ENCODE peak calls at places on chromosomes 7 and 10, in six cellular contexts. G, X, I, M, J and K are unnamed samples. For H3K4me1 and H3K27me3, the result is how much of the 10 kb centered on the place peaks cover.

GRCh38 chr7:111958889-111959288 is 247.3 kb downstream of the DOCK4 start:
- DNase-seq in I (no peak), J (peak), M (no peak), X (no peak), G (no peak), K (no peak)

GRCh38 chr7:106895246-106895864 is 30.3 kb downstream of the PIK3CG start:
- DNase-seq in M (no peak), X (no peak), J (no peak), G (no peak), I (no peak), K (no peak)

GRCh38 chr10:48452879-48453412 is 146.5 kb downstream of the MAPK8 start:
- DNase-seq in I (no peak), G (no peak), M (no peak), X (no peak), J (no peak), K (no peak)

GRCh38 chr10:54880943-54881342 is 79.9 kb upstream of the PCDH15 start:
- DNase-seq in G (peak), X (no peak), J (no peak), M (no peak), I (no peak), K (no peak)

GRCh38 chr10:103545366-103545765 is 51.9 kb downstream of the NEURL1 start:
- DNase-seq in I (no peak), X (no peak), J (no peak), M (peak), G (no peak), K (no peak)

GRCh38 chr7:116592445-116592844 is 67.6 kb downstream of the CAV1 start:
- DNase-seq in J (no peak), X (peak), I (no peak), G (no peak), M (no peak), K (no peak)

GRCh38 chr7:69599879-69600764 is 1.8 kb downstream of the AUTS2 start:
- DNase-seq in X (peak), I (peak), J (peak), G (peak), M (no peak), K (no peak)

GRCh38 chr7:7688956-7689355 is 29.5 kb downstream of the RPA3 start:
- DNase-seq in J (no peak), G (no peak), I (no peak), X (no peak), M (no peak), K (no peak)

GRCh38 chr10:114767101-114767588 is 54.4 kb upstream of the FHIP2A start:
- DNase-seq in G (no peak), J (no peak), X (no peak), M (no peak), I (peak), K (no peak)

GRCh38 chr10:103678104-103678526 is 177.3 kb downstream of the SH3PXD2A start:
- DNase-seq in I (peak), M (no peak), J (no peak), X (peak), G (no peak), K (no peak)

GRCh38 chr10:54133201-54133600 is 667.8 kb downstream of the PCDH15 start:
- DNase-seq in M (no peak), G (no peak), X (no peak), J (peak), I (no peak), K (no peak)

GRCh38 chr10:23779287-23779686 is 340.4 kb downstream of the OTUD1 start:
- DNase-seq in G (no peak), I (no peak), J (no peak), X (no peak), M (no peak), K (no peak)

GRCh38 chr7:156307193-156307592 is 333.4 kb upstream of the RNF32 start:
- DNase-seq in G (no peak), I (no peak), M (no peak), X (no peak), J (no peak), K (no peak)

GRCh38 chr10:106493166-106493565 is 671.3 kb downstream of the SORCS1 start:
- DNase-seq in X (no peak), J (no peak), I (no peak), M (peak), G (no peak), K (no peak)

GRCh38 chr7:88664630-88665233 is 94.8 kb upstream of the ZNF804B start:
- DNase-seq in X (no peak), M (no peak), I (peak), J (no peak), G (no peak), K (no peak)

GRCh38 chr7:151143261-151144015 is 24.1 kb downstream of the GBX1 start:
- DNase-seq in M (no peak), I (no peak), X (no peak), G (no peak), J (no peak), K (no peak)

GRCh38 chr7:4610768-4611467 is 71.2 kb upstream of the FOXK1 start:
- DNase-seq in I (peak), X (peak), M (peak), G (peak), J (peak), K (no peak)

GRCh38 chr10:81002382-81002781 is 464.7 kb downstream of the SH2D4B start:
- DNase-seq in G (no peak), I (no peak), J (no peak), M (no peak), X (no peak), K (no peak)

DNA sequence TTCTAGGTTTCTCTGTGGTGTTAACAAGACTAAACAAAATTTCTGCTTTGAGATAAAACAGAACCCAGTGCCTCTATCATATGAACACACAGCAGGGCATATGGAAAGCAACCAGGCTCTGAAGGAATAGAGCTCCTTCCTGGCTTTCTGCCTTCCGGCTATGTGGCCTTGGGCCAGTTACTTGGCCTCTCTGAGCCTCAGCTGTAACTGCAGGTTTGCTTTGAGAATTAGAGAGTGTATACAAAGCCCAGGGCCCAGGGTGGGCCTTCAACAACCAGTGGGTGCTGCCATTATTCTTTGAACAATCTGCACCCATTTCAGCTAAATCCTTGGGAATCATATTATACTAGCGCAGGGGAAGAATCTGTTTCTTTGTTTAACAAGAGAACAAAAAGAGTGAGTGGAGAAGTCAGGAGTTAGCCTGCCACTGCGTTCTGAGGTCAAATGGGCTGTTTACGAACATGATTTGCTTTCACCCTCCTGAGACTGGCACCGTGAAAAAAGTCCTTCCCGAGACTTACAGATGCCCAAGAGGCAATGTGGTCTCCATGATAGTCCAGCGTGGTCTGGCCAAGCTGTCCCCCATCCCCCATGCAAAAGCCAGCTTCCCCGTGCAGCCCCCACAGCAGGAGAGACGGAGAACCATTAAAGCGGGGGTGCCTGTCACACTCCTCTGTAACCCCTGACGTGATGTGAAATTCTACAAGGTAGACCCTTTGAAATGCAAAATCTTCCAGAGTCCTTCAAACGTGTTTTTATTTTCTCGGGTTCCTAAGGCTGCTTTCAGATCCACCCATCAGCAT is 4.9 kb downstream of the FAM53B start:
- DNase-seq in X (no peak), J (no peak), G (no peak), M (no peak), I (no peak), K (no peak)
- H3K4me1 ChIP-seq in X (half or more), J (under half), G (under half), M (under half), I (under half), K (half or more)

GRCh38 chr10:129958686-129959543 is 5.2 kb downstream of the EBF3 start:
- DNase-seq in G (peak), X (no peak), I (no peak), M (no peak), J (peak), K (no peak)
- H3K27me3 ChIP-seq in G (under half), X (under half), I (half or more), M (under half), J (half or more), K (under half)

GRCh38 chr10:132265878-132266496 is 41.8 kb downstream of the STK32C start:
- DNase-seq in J (no peak), G (no peak), M (no peak), X (no peak), I (peak), K (no peak)

GRCh38 chr10:132266594-132267161 is 41.1 kb downstream of the STK32C start:
- DNase-seq in M (no peak), I (peak), G (no peak), X (no peak), J (no peak), K (no peak)

GRCh38 chr10:132264306-132264950 is 43.3 kb downstream of the STK32C start:
- DNase-seq in G (no peak), X (no peak), I (no peak), M (no peak), J (no peak), K (no peak)

GRCh38 chr10:132263866-132264265 is 43.9 kb downstream of the STK32C start:
- DNase-seq in J (no peak), M (no peak), I (no peak), X (no peak), G (no peak), K (no peak)

DNA sequence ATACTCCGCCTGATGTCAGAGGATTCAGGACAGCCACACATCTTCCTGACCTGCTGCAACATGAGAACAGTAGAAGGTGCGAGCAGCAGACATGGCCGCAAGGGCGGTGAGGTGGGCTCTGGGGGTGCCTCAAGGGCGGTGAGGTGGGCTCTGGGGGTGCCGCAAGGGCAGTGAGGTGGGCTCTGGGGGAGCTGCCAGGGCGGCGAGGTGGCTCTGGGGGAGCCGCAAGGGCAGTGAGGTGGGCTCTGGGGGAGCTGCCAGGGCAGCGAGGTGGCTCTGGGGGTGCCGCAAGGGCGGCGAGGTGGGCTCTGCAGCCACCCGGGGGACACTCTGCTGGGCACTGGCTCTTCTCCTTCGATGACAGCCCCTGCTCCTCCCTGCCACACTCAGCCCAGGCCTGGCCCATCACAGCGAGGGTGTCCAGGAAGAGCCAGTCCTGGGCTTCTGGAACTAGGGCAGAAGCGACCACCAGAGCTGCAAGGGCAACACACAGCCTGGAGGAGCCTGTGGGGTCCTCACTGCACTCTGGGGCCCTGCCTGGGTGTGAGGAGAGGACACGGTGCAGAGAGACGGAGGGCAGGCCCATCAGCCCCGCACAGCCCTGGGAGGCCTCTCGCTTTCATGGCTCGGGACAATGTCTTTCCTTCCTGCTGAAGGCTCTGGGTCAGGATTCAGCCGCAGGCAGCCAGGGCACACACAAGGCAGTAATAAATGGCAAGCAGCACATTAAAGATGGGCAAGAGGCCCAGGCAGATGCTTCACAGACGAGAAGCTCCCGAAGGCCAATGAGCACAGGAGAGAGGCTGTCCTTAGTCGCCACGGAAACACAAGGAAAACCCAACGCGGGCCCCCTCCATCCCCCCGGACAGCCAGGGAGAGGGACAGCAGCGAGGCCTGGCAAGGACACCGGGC is 42.5 kb downstream of the STK32C start:
- DNase-seq in M (no peak), I (peak), G (no peak), X (no peak), J (no peak), K (no peak)
- H3K4me3 ChIP-seq in M (no peak), I (no peak), G (no peak), X (no peak), J (no peak), K (no peak)

GRCh38 chr7:5633161-5634106 is 148.0 kb downstream of the RNF216 start:
- DNase-seq in I (no peak), M (no peak), X (peak), J (no peak), G (no peak), K (no peak)

GRCh38 chr7:5631752-5632151 is 149.7 kb downstream of the RNF216 start:
- DNase-seq in X (peak), I (no peak), G (no peak), M (no peak), J (no peak), K (no peak)

GRCh38 chr7:5635461-5636445 is 145.7 kb downstream of the RNF216 start:
- DNase-seq in G (no peak), X (peak), M (no peak), I (peak), J (no peak), K (no peak)

GRCh38 chr7:5636446-5636835 is 145.0 kb downstream of the RNF216 start:
- DNase-seq in I (peak), J (no peak), X (no peak), G (no peak), M (no peak), K (no peak)

DNA sequence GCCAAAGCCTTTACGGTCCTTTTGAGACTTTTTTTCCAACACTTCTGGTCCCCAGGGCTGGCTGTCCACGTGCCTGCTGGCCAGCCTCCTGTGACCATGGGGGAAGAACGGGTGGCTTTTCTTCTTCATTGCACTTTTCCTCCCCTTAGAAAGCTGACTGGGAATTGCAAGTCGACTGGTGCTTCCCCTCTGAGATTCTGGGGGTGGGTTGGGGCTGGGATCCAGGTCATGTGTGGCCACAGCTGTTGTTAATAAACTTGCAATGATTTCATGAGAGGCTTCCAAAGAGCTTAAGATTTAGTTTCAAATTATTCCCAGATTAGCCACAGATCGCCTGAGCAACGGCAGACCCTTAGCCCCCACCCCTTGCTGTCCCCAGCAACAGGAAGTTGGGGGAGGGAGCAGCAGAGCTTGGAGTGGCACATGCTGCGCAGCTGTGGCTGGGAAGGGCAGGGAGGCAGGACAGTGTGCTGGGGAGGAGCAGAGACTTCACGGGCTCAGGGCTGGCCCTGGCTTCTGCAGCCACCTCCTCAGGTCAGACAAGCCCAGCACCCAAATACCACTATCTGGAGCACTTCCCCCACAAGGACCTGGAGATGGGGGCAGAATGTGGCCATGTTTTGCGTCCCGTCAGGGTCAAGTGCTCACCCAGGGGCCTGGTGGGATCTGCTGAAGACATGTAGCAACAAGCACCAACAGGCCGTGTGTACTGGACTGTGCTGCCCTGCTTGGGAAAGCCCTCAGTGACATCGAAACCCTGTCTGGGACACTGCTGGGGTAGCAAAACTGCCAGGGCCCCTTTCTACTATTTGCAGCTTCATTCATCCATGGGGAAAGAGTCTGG is 147.1 kb downstream of the RNF216 start:
- DNase-seq in G (no peak), X (peak), I (peak), M (no peak), J (peak), K (no peak)
- H3K4me1 ChIP-seq in G (under half), X (half or more), I (half or more), M (under half), J (under half), K (under half)

GRCh38 chr10:86364551-86365345 is 1.8 kb downstream of the GRID1 start:
- DNase-seq in M (peak), G (no peak), J (peak), X (peak), I (peak), K (no peak)
- H3K27me3 ChIP-seq in M (under half), G (under half), J (half or more), X (under half), I (half or more), K (under half)

DNA sequence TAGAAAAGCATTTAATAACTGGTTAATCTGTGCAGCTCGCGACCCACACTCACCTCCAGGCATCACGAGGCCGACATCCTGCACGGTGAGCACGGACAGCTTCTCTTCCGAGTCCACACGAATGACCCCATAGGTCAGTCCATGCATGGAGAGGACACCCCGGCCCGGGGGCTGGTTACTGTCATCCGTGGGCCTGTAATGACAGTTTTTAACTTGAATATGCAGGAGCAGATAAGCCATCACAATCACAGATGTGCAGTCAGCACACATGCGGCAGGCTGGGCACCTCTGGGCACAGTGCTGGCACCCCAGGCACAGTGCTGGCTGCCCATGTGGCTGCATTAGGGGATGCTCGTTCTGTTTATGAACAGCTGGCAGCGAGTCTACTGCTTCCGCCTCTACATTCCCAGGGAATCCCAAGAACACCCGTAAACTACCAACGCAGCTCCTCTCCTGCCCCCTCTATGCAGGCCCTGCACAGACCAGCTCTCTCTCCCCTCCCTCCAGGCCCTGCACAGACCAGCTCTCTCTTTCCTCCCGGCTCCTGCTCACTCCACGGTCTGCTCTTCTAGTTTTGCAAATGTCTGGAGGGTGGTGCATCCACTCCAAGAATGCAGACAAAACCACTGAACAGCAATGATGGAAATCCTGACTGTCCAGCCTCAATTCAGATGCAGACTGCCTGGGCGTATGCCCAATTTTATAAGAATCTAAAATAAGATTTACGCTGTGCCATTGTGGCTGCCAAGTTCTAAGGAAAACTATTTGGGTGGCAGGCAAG is 234.4 kb downstream of the ZMYND11 start:
- DNase-seq in M (no peak), X (no peak), I (peak), J (no peak), G (no peak), K (no peak)
- H3K4me3 ChIP-seq in M (no peak), X (no peak), I (no peak), J (no peak), G (no peak), K (peak)

GRCh38 chr7:105229641-105230040 is 159.1 kb downstream of the SRPK2 start:
- DNase-seq in J (no peak), M (no peak), X (no peak), I (no peak), G (no peak), K (no peak)

GRCh38 chr7:105238198-105238765 is 150.4 kb downstream of the SRPK2 start:
- DNase-seq in J (no peak), M (no peak), G (no peak), I (no peak), X (no peak), K (no peak)

GRCh38 chr7:105230486-105230885 is 158.2 kb downstream of the SRPK2 start:
- DNase-seq in I (no peak), X (no peak), M (no peak), J (no peak), G (no peak), K (no peak)

GRCh38 chr7:105234886-105235285 is 153.8 kb downstream of the SRPK2 start:
- DNase-seq in G (no peak), M (no peak), J (no peak), I (no peak), X (no peak), K (no peak)
- H3K4me1 ChIP-seq in G (under half), M (under half), J (under half), I (under half), X (under half), K (under half)